ENCODE peak calls at places on chromosomes 3 and 15, in eight cellular contexts. H is AG20443, G is T-cell, K is lower leg skin, C is pulmonary artery endothelial cell, I is A549, W is KBM-7, B is NCI-H1417. R is an unnamed sample.

GRCh38 chr3:112793311-112794081 is 53.2 kb downstream of the CD200R1L start:
- DNase-seq in H (no peak), G (no peak), K (no peak), C (no peak), I (no peak), W (peak), B (no peak), R (no peak)

GRCh38 chr3:149472393-149472792 is 2.1 kb upstream of the TM4SF4 start:
- DNase-seq in H (no peak), G (no peak), K (no peak), C (no peak), I (no peak), W (no peak), B (peak), R (no peak)

GRCh38 chr3:143120716-143121239 is 1.2 kb downstream of the CHST2 start:
- DNase-seq in H (peak), G (peak), K (no peak), C (no peak), I (peak), W (peak), B (peak), R (no peak)

GRCh38 chr3:40445062-40445461 is 12.1 kb upstream of the RPL14 start:
- DNase-seq in H (no peak), G (no peak), K (no peak), C (no peak), I (no peak), W (no peak), B (no peak), R (no peak)

GRCh38 chr15:69578252-69578651 is 125.6 kb downstream of the RPLP1 start:
- DNase-seq in H (no peak), G (no peak), K (no peak), C (no peak), I (no peak), W (no peak), B (no peak), R (no peak)

GRCh38 chr3:55617385-55617784 is 130.3 kb upstream of the WNT5A start:
- DNase-seq in H (no peak), G (no peak), K (no peak), C (no peak), I (no peak), W (no peak), B (no peak), R (no peak)

GRCh38 chr3:10496121-10496863 is 9.1 kb downstream of the ATP2B2 start:
- DNase-seq in H (no peak), G (no peak), K (no peak), C (no peak), I (no peak), W (no peak), B (no peak), R (no peak)

GRCh38 chr3:42210731-42211130 is 55.3 kb downstream of the CCK start:
- DNase-seq in H (no peak), G (no peak), K (no peak), C (no peak), I (no peak), W (no peak), B (no peak), R (no peak)

GRCh38 chr3:46442591-46443530 is 21.8 kb downstream of the LTF start:
- DNase-seq in H (no peak), G (peak), K (no peak), C (no peak), I (peak), W (no peak), B (peak), R (no peak)

GRCh38 chr15:77597804-77598453 is 34.8 kb downstream of the LINGO1 start:
- DNase-seq in H (no peak), G (no peak), K (no peak), C (no peak), I (no peak), W (peak), B (no peak), R (no peak)

GRCh38 chr15:43218908-43219706 is 1.7 kb downstream of the EPB42 start:
- DNase-seq in H (peak), G (no peak), K (peak), C (no peak), I (peak), W (no peak), B (no peak), R (no peak)

GRCh38 chr3:186360779-186361178 is 1.3 kb downstream of the DGKG start:
- DNase-seq in H (no peak), G (no peak), K (no peak), C (no peak), I (no peak), W (no peak), B (peak), R (no peak)

R was measured in thoracic aorta.